ENCODE peak calls at places on chromosomes 2 and 18, in seven cellular contexts. S, M, U, W, J, O and N are unnamed samples.

GRCh38 chr2:174586418-174586817 is 11.2 kb downstream of the WIPF1 start:
- DNase-seq in S (no peak), M (no peak), U (no peak), W (no peak), J (no peak), O (no peak), N (no peak)

GRCh38 chr2:145530653-145531052 is 1010.7 kb upstream of the ZEB2 start:
- DNase-seq in S (no peak), M (no peak), U (no peak), W (no peak), J (no peak), O (no peak), N (no peak)

GRCh38 chr18:26227051-26227672 is 917 bp downstream of the TAF4B start:
- DNase-seq in S (no peak), M (peak), U (no peak), W (no peak), J (no peak), O (peak), N (no peak)

GRCh38 chr2:70190086-70190412 is 770 bp downstream of the C2orf42 start:
- DNase-seq in S (no peak), M (peak), U (no peak), W (peak), J (no peak), O (no peak), N (no peak)

GRCh38 chr18:58934356-58934755 is 69.7 kb downstream of the ZNF532 start:
- DNase-seq in S (no peak), M (no peak), U (no peak), W (no peak), J (no peak), O (no peak), N (no peak)

GRCh38 chr2:109538551-109538950 is 75.2 kb downstream of the SEPTIN10 start:
- DNase-seq in S (no peak), M (no peak), U (no peak), W (no peak), J (no peak), O (no peak), N (no peak)

GRCh38 chr2:141109633-141110032 is 1021.2 kb downstream of the LRP1B start:
- DNase-seq in S (no peak), M (peak), U (no peak), W (no peak), J (no peak), O (no peak), N (no peak)

GRCh38 chr2:3667151-3667631 is 9.2 kb downstream of the ALLC start:
- DNase-seq in S (peak), M (no peak), U (peak), W (no peak), J (no peak), O (peak), N (no peak)

GRCh38 chr2:152445791-152446201 is 110.8 kb downstream of the FMNL2 start:
- DNase-seq in S (no peak), M (peak), U (no peak), W (no peak), J (peak), O (no peak), N (peak)

GRCh38 chr2:240955306-240956101 is 42.9 kb upstream of the SNED1 start:
- DNase-seq in S (peak), M (no peak), U (peak), W (no peak), J (no peak), O (no peak), N (peak)

GRCh38 chr2:196234672-196235071 is 63.3 kb upstream of the STK17B start:
- DNase-seq in S (no peak), M (peak), U (no peak), W (no peak), J (no peak), O (no peak), N (peak)

GRCh38 chr2:157257312-157258252 is at the start of gene GALNT5:
- DNase-seq in S (no peak), M (peak), U (peak), W (peak), J (no peak), O (no peak), N (peak)

GRCh38 chr2:230827774-230828271 is 36.9 kb upstream of the ITM2C start:
- DNase-seq in S (no peak), M (no peak), U (no peak), W (no peak), J (no peak), O (no peak), N (no peak)

GRCh38 chr18:23930002-23930401 is 84.6 kb upstream of the TTC39C start:
- DNase-seq in S (no peak), M (no peak), U (no peak), W (no peak), J (no peak), O (no peak), N (no peak)

GRCh38 chr2:30412392-30413321 is 34.4 kb upstream of the LCLAT1 start:
- DNase-seq in S (no peak), M (no peak), U (no peak), W (no peak), J (no peak), O (no peak), N (no peak)

GRCh38 chr18:27785815-27786537 is 391.0 kb downstream of the CDH2 start:
- DNase-seq in S (no peak), M (no peak), U (peak), W (no peak), J (no peak), O (peak), N (no peak)

GRCh38 chr2:216142540-216142939 is 33.4 kb downstream of the XRCC5 start:
- DNase-seq in S (no peak), M (peak), U (no peak), W (no peak), J (no peak), O (no peak), N (peak)

GRCh38 chr18:67628674-67629073 is 112.2 kb upstream of the DSEL start:
- DNase-seq in S (no peak), M (no peak), U (no peak), W (no peak), J (no peak), O (no peak), N (no peak)

GRCh38 chr2:148122788-148123187 is 101.9 kb downstream of the MBD5 start:
- DNase-seq in S (no peak), M (peak), U (no peak), W (no peak), J (no peak), O (no peak), N (peak)

GRCh38 chr2:24247592-24247991 is 72.7 kb downstream of the FAM228A start:
- DNase-seq in S (no peak), M (no peak), U (no peak), W (no peak), J (no peak), O (no peak), N (no peak)

GRCh38 chr18:63882333-63883141 is 5.0 kb upstream of the SERPINB2 start:
- DNase-seq in S (no peak), M (peak), U (no peak), W (peak), J (no peak), O (no peak), N (peak)

GRCh38 chr2:12897181-12897580 is 180.4 kb downstream of the TRIB2 start:
- DNase-seq in S (no peak), M (no peak), U (no peak), W (no peak), J (no peak), O (no peak), N (no peak)

GRCh38 chr2:1907849-1908533 is 163.7 kb upstream of the PXDN start:
- DNase-seq in S (no peak), M (no peak), U (no peak), W (no peak), J (no peak), O (no peak), N (peak)

GRCh38 chr2:218720048-218721041 is 9.7 kb downstream of the TTLL4 start:
- DNase-seq in S (no peak), M (no peak), U (no peak), W (no peak), J (no peak), O (no peak), N (no peak)

GRCh38 chr2:163613155-163613554 is 122.7 kb downstream of the FIGN start:
- DNase-seq in S (no peak), M (no peak), U (no peak), W (no peak), J (no peak), O (no peak), N (no peak)

GRCh38 chr18:6058941-6059340 is 163.6 kb upstream of the TMEM200C start:
- DNase-seq in S (no peak), M (peak), U (no peak), W (no peak), J (no peak), O (peak), N (no peak)

GRCh38 chr2:73984203-73984921 is at the start of gene TET3:
- DNase-seq in S (no peak), M (peak), U (peak), W (no peak), J (no peak), O (no peak), N (peak)

GRCh38 chr2:159557437-159558034 is 58.8 kb downstream of the BAZ2B start:
- DNase-seq in S (no peak), M (peak), U (no peak), W (no peak), J (no peak), O (no peak), N (no peak)

GRCh38 chr2:98932778-98933343 is 3.2 kb downstream of the CRACDL start:
- DNase-seq in S (no peak), M (no peak), U (peak), W (no peak), J (no peak), O (no peak), N (peak)